ENCODE peak calls at places on chromosome 10, in four cellular contexts. I is GM23248, V is cardiac muscle cell, Z is H7. Q is an unnamed sample. For H3K36me3, the result is how much of the 10 kb centered on the place peaks cover.

GRCh38 chr10:21791276-21791675 is 212.3 kb downstream of the DNAJC1 start:
- DNase-seq in I (no peak), V (no peak), Z (no peak), Q (no peak)

GRCh38 chr10:132436861-132437410 is 39.9 kb downstream of the PWWP2B start:
- DNase-seq in I (no peak), V (no peak), Z (no peak), Q (peak)

GRCh38 chr10:77541247-77541646 is 96.4 kb downstream of the KCNMA1 start:
- DNase-seq in I (no peak), V (no peak), Z (no peak), Q (no peak)

GRCh38 chr10:121772890-121773289 is 154.9 kb downstream of the ATE1 start:
- DNase-seq in I (peak), V (peak), Z (no peak), Q (no peak)

GRCh38 chr10:93071674-93072224 is 1.9 kb upstream of the CYP26A1 start:
- DNase-seq in I (peak), V (no peak), Z (peak), Q (no peak)

GRCh38 chr10:103800789-103801540 is 54.4 kb downstream of the SH3PXD2A start:
- DNase-seq in I (peak), V (no peak), Z (no peak), Q (peak)

GRCh38 chr10:44400553-44400952 is 15.7 kb upstream of the CXCL12 start:
- DNase-seq in I (no peak), V (no peak), Z (peak), Q (no peak)

GRCh38 chr10:70494536-70494935 is 16.0 kb downstream of the PALD1 start:
- DNase-seq in I (peak), V (no peak), Z (peak), Q (no peak)

GRCh38 chr10:78545756-78546155 is 512.1 kb downstream of the RPS24 start:
- DNase-seq in I (no peak), V (no peak), Z (no peak), Q (no peak)

GRCh38 chr10:1100143-1100542 is 44.0 kb downstream of the WDR37 start:
- DNase-seq in I (peak), V (peak), Z (no peak), Q (no peak)

GRCh38 chr10:21919117-21919516 is 84.4 kb downstream of the DNAJC1 start:
- DNase-seq in I (no peak), V (no peak), Z (no peak), Q (no peak)

GRCh38 chr10:132408823-132409666 is 12.0 kb downstream of the PWWP2B start:
- DNase-seq in I (no peak), V (no peak), Z (peak), Q (no peak)

GRCh38 chr10:26869528-26869927 is 8.8 kb upstream of the ABI1 start:
- DNase-seq in I (peak), V (peak), Z (no peak), Q (no peak)

GRCh38 chr10:123926401-123927264 is 35.0 kb upstream of the CPXM2 start:
- DNase-seq in I (peak), V (peak), Z (no peak), Q (no peak)

GRCh38 chr10:48836605-48837004 is 103.0 kb downstream of the LRRC18 start:
- DNase-seq in I (no peak), V (no peak), Z (no peak), Q (no peak)

GRCh38 chr10:59678884-59679301 is 30.8 kb downstream of the SLC16A9 start:
- DNase-seq in I (peak), V (peak), Z (no peak), Q (no peak)

GRCh38 chr10:112332022-112332421 is 41.9 kb upstream of the ACSL5 start:
- DNase-seq in I (no peak), V (no peak), Z (no peak), Q (no peak)

GRCh38 chr10:34996843-34997242 is 93.3 kb downstream of the CUL2 start:
- DNase-seq in I (peak), V (peak), Z (no peak), Q (no peak)

GRCh38 chr10:71974489-71975011 is 10.4 kb downstream of the CHST3 start:
- DNase-seq in I (peak), V (peak), Z (peak), Q (no peak)

GRCh38 chr10:122878799-122879338 is 512 bp downstream of the FAM24B start:
- DNase-seq in I (peak), V (no peak), Z (no peak), Q (no peak)

GRCh38 chr10:69315100-69315542 is 36.8 kb downstream of the HK1 start:
- DNase-seq in I (no peak), V (no peak), Z (peak), Q (no peak)

GRCh38 chr10:46524471-46525176 is 31.8 kb downstream of the GPRIN2 start:
- DNase-seq in I (peak), V (peak), Z (peak), Q (no peak)

GRCh38 chr10:83225781-83226180 is 913.5 kb upstream of the GHITM start:
- DNase-seq in I (no peak), V (no peak), Z (no peak), Q (no peak)

GRCh38 chr10:112471878-112472487 is 25.0 kb downstream of the VTI1A start:
- DNase-seq in I (peak), V (peak), Z (peak), Q (no peak)

GRCh38 chr10:128518000-128518399 is 391.8 kb upstream of the MKI67 start:
- DNase-seq in I (no peak), V (no peak), Z (no peak), Q (no peak)

GRCh38 chr10:34816067-34817002 is 1.2 kb upstream of the PARD3 start:
- DNase-seq in I (peak), V (peak), Z (peak), Q (no peak)

GRCh38 chr10:80373566-80373965 is 17.0 kb downstream of the DYDC2 start:
- DNase-seq in I (no peak), V (no peak), Z (no peak), Q (no peak)

GRCh38 chr10:115001506-115002381 is 63.7 kb downstream of the TRUB1 start:
- DNase-seq in I (peak), V (peak), Z (no peak), Q (no peak)

GRCh38 chr10:134205-134742 is 981 bp upstream of the ZMYND11 start:
- DNase-seq in I (no peak), V (no peak), Z (peak), Q (no peak)

GRCh38 chr10:13518076-13518692 is 10.6 kb downstream of the BEND7 start:
- DNase-seq in I (no peak), V (peak), Z (peak), Q (no peak)

GRCh38 chr10:63320683-63321082 is 145.1 kb downstream of the JMJD1C start:
- DNase-seq in I (no peak), V (no peak), Z (no peak), Q (no peak)

GRCh38 chr10:86830043-86830591 is 73.7 kb downstream of the BMPR1A start:
- DNase-seq in I (no peak), V (no peak), Z (no peak), Q (no peak)

GRCh38 chr10:10685566-10685965 is 332.1 kb upstream of the CELF2 start:
- DNase-seq in I (no peak), V (no peak), Z (no peak), Q (no peak)

GRCh38 chr10:132899751-132900065 is 42.7 kb downstream of the CFAP46 start:
- DNase-seq in I (no peak), V (no peak), Z (no peak), Q (no peak)

GRCh38 chr10:111083222-111084095 is 6.6 kb downstream of the ADRA2A start:
- DNase-seq in I (no peak), V (no peak), Z (peak), Q (no peak)

GRCh38 chr10:103540722-103541121 is 47.2 kb downstream of the NEURL1 start:
- DNase-seq in I (no peak), V (no peak), Z (peak), Q (no peak)

GRCh38 chr10:20391629-20392028 is 505.5 kb downstream of the NEBL start:
- DNase-seq in I (no peak), V (no peak), Z (no peak), Q (no peak)

GRCh38 chr10:70931168-70931805 is 42.9 kb upstream of the PCBD1 start:
- DNase-seq in I (peak), V (peak), Z (no peak), Q (peak)

DNA sequence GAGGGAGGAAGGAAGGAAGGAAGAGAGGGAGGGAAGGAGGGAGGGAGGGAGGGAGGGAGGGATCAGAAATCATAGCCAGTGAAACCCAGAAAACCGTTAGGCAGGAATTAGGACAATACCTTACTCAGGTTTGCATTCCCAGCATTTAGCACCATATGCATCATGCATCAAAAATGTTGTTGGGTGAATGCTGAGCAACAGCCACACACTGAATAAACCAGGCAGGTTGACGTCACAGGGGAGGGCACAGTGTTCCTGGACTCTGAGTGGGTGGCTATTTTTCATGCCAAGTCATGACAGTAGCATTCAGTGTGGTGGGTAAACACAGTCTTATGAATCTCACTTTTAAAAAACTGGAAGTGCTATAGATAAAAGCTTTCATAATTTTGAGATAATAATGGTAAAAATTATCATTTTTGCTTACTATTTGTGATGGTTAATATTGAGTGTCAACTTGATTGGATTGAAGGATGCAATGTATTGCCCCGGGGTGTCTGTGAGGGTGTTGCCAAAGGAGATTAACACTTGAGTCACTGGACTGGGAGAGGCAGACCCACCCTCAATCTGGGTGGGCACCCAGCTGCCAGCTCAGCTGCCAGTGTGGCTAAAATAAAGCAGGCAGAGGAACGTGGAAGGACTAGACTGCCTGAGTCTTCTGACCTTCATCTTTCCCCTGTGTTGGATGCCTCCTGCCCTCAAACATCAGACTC is 199.1 kb upstream of the PRKCQ start:
- DNase-seq in I (peak), V (peak), Z (no peak), Q (peak)
- H3K4me3 ChIP-seq in I (peak), V (no peak), Z (no peak), Q (no peak)

DNA sequence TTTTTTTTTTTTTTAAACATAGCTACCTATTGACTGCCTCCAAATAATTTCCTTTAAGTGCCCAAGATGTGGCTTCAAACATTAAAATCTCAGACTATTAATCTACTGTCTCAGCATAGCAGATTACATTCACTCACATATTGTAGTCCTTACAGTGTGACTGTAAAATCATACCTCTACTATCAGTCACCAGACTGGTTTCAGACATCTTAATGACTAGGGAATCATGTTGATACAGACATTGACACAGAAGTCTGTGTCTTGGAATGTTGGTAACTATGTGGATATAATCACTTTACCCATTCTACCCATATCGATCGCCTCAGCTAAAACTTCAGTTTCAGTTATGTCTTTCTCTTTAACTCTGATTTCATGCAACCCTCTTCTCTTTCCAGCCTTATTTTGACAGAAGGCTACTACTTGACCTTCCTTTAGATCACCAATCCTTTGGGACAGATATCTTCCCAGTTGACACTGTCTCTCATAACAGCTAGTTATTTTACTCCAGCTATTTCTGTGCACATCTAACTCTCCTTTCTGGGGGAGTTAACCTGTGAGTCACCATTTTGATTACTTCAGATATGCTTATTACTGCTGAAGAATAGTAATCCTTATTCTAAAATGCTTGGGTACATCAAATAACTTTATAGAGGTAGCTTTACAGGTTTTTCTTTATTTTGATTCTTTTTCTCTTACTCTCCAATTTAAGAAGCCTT is 7.0 kb downstream of the TNKS2 start:
- DNase-seq in I (peak), V (no peak), Z (no peak), Q (no peak)
- H3K36me3 ChIP-seq in I (under half), V (under half), Z (under half), Q (under half)

DNA sequence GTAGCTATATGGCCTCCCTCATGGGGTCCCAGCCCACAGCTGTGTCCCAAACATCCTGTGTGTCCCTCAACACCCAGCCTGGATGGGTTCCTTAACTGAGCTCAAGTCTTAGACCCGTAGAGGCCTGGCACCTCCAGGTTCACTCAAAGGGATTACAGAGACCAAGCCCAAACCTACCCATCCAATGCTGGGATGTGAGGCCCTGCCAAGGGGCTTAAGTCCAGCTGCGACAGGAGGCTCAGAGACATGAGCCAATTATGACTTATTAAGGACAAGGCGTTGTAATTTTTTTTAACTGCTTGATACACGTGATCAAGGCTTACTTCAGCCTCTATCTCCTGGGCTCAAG is 105.6 kb upstream of the RET start:
- DNase-seq in I (no peak), V (no peak), Z (no peak), Q (no peak)
- H3K4me3 ChIP-seq in I (no peak), V (no peak), Z (no peak), Q (no peak)

DNA sequence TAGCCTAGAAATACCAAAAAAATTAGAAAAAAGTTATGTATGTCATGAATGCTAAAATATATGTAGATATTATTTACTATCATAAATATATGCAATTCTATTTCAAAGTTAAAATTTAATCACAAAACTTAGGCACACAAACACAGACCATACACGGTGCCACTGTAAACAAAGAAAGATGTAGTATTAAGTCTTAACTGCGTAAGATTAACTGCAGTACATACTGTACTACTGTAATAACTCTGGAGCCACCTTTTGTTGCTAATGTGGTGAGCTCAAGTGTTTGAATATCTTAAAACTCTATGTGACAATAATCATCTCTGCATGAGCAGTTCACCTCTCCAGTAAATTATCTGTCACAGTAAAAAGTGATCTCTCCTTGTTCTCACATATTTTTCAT is 23.6 kb downstream of the GDI2 start:
- DNase-seq in I (no peak), V (no peak), Z (no peak), Q (no peak)
- H3K36me3 ChIP-seq in I (half or more), V (half or more), Z (under half), Q (under half)

DNA sequence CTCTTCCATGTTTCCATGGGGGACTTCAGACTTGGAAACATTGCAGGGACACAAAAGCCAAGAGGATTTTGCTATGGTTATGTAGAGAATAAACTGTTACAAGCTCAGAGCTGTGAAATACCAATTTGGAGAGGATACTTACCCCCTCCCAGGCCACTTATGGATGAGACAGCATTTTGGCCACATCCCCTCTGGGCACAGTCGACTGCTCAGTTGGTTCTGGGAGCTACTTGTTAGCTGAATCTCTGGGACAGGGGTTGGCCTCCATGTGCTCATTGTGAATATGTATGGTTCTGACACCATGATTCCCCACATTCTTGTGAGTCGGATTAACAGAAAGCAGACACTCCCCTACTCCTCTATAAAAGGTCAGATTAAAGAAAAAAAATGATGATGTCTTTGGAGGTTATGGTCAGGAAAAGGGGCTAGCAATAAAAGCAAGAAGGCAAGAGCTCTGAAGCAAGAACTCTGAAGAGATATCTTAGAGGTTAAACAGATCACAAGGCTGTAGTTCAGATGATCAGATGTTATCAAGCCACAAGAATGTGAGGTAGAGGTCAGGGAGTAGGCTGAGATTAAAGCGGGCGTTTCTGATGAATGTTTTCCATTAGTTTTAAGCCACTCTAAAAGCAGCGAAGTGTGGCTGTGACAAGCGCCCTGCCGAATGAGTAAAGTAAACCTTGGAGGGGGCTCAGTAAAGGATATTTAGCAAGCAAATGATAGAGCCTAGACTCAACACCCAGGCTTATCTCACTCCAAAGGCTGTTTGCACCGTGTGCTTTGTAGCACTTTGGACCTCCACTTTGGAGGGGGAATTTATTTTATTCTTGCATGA is 17.2 kb downstream of the STAMBPL1 start:
- DNase-seq in I (peak), V (no peak), Z (no peak), Q (no peak)
- H3K4me3 ChIP-seq in I (peak), V (no peak), Z (no peak), Q (no peak)